ENCODE peak calls at places on chromosomes 4 and X, in ten cellular contexts. G, X, N, B, P, D, A, U, J and V are unnamed samples.

GRCh38 chrX:55867254-55867653 is 149.7 kb downstream of the RRAGB start:
- DNase-seq in G (no peak), X (peak), N (no peak), B (peak), P (peak), D (no peak), A (no peak), U (no peak), J (no peak), V (peak)

GRCh38 chr4:8541981-8542715 is 38.0 kb upstream of the GPR78 start:
- DNase-seq in G (no peak), X (no peak), N (no peak), B (no peak), P (no peak), D (no peak), A (no peak), U (no peak), J (no peak), V (no peak)

GRCh38 chrX:106898462-106898861 is 4.7 kb downstream of the RIPPLY1 start:
- DNase-seq in G (no peak), X (peak), N (no peak), B (peak), P (no peak), D (no peak), A (no peak), U (no peak), J (no peak), V (peak)

GRCh38 chr4:68250151-68250930 is 4.8 kb upstream of the TMPRSS11B start:
- DNase-seq in G (no peak), X (no peak), N (no peak), B (no peak), P (no peak), D (no peak), A (no peak), U (no peak), J (no peak), V (no peak)

GRCh38 chrX:108439961-108440696 is 491 bp downstream of the COL4A5 start:
- DNase-seq in G (no peak), X (no peak), N (peak), B (peak), P (no peak), D (peak), A (no peak), U (no peak), J (peak), V (no peak)

GRCh38 chrX:107674480-107675364 is 46.4 kb downstream of the PRPS1 start:
- DNase-seq in G (peak), X (no peak), N (peak), B (peak), P (no peak), D (no peak), A (peak), U (peak), J (peak), V (no peak)

GRCh38 chrX:15908891-15909290 is 54.3 kb upstream of the AP1S2 start:
- DNase-seq in G (no peak), X (no peak), N (no peak), B (no peak), P (peak), D (no peak), A (no peak), U (no peak), J (no peak), V (no peak)

GRCh38 chrX:94662665-94663064 is 988.7 kb downstream of the FAM133A start:
- DNase-seq in G (no peak), X (no peak), N (no peak), B (no peak), P (no peak), D (no peak), A (no peak), U (no peak), J (no peak), V (no peak)

GRCh38 chr4:81896936-81897335 is 425.2 kb upstream of the RASGEF1B start:
- DNase-seq in G (no peak), X (no peak), N (no peak), B (no peak), P (no peak), D (no peak), A (no peak), U (no peak), J (no peak), V (no peak)

GRCh38 chr4:98614081-98614480 is 44.3 kb downstream of the TSPAN5 start:
- DNase-seq in G (no peak), X (no peak), N (no peak), B (peak), P (no peak), D (no peak), A (no peak), U (no peak), J (no peak), V (no peak)

GRCh38 chrX:33725556-33726232 is 406.4 kb downstream of the FAM47A start:
- DNase-seq in G (no peak), X (no peak), N (peak), B (no peak), P (no peak), D (peak), A (no peak), U (no peak), J (peak), V (peak)

GRCh38 chr4:174218127-174218790 is 65.2 kb downstream of the FBXO8 start:
- DNase-seq in G (no peak), X (no peak), N (no peak), B (peak), P (no peak), D (no peak), A (no peak), U (no peak), J (no peak), V (no peak)

GRCh38 chrX:15404712-15405111 is 20.5 kb upstream of the VEGFD start:
- DNase-seq in G (no peak), X (no peak), N (peak), B (peak), P (no peak), D (no peak), A (no peak), U (no peak), J (peak), V (no peak)

GRCh38 chr4:149279331-149279730 is 536.3 kb downstream of the IQCM start:
- DNase-seq in G (no peak), X (no peak), N (no peak), B (no peak), P (no peak), D (no peak), A (no peak), U (no peak), J (no peak), V (no peak)

GRCh38 chr4:56705373-56705772 is 24.3 kb upstream of the HOPX start:
- DNase-seq in G (no peak), X (no peak), N (no peak), B (no peak), P (no peak), D (no peak), A (no peak), U (no peak), J (no peak), V (no peak)

GRCh38 chr4:44056721-44057151 is 391.9 kb downstream of the KCTD8 start:
- DNase-seq in G (no peak), X (no peak), N (no peak), B (no peak), P (no peak), D (peak), A (no peak), U (no peak), J (no peak), V (no peak)

GRCh38 chrX:72030431-72030830 is 101.3 kb downstream of the RTL5 start:
- DNase-seq in G (no peak), X (no peak), N (no peak), B (no peak), P (no peak), D (no peak), A (no peak), U (no peak), J (no peak), V (no peak)

GRCh38 chrX:48689143-48689920 is 5.7 kb downstream of the WAS start:
- DNase-seq in G (no peak), X (no peak), N (no peak), B (no peak), P (no peak), D (no peak), A (no peak), U (no peak), J (no peak), V (no peak)

GRCh38 chr4:108492816-108493595 is 127.4 kb upstream of the RPL34 start:
- DNase-seq in G (no peak), X (peak), N (no peak), B (peak), P (no peak), D (peak), A (no peak), U (no peak), J (no peak), V (no peak)

GRCh38 chrX:138709886-138710285 is 1.6 kb downstream of the FGF13 start:
- DNase-seq in G (no peak), X (no peak), N (no peak), B (no peak), P (no peak), D (no peak), A (no peak), U (no peak), J (no peak), V (no peak)

GRCh38 chrX:72526534-72527508 is 45.8 kb downstream of the HDAC8 start:
- DNase-seq in G (no peak), X (no peak), N (no peak), B (peak), P (no peak), D (no peak), A (no peak), U (no peak), J (no peak), V (no peak)

GRCh38 chrX:107273795-107274194 is 67.4 kb downstream of the DNAAF6 start:
- DNase-seq in G (no peak), X (no peak), N (no peak), B (no peak), P (no peak), D (no peak), A (no peak), U (no peak), J (no peak), V (no peak)

GRCh38 chrX:50853399-50853798 is 39.4 kb upstream of the SHROOM4 start:
- DNase-seq in G (no peak), X (no peak), N (peak), B (no peak), P (no peak), D (no peak), A (no peak), U (no peak), J (no peak), V (no peak)

GRCh38 chr4:8392591-8393190 is 47.8 kb downstream of the ACOX3 start:
- DNase-seq in G (no peak), X (no peak), N (no peak), B (peak), P (no peak), D (no peak), A (no peak), U (peak), J (no peak), V (no peak)

GRCh38 chr4:89658701-89659024 is 178.3 kb downstream of the SNCA start:
- DNase-seq in G (no peak), X (no peak), N (no peak), B (no peak), P (no peak), D (no peak), A (no peak), U (no peak), J (no peak), V (no peak)

GRCh38 chr4:89657931-89658700 is 178.8 kb downstream of the SNCA start:
- DNase-seq in G (no peak), X (no peak), N (no peak), B (peak), P (no peak), D (no peak), A (no peak), U (no peak), J (no peak), V (peak)

DNA sequence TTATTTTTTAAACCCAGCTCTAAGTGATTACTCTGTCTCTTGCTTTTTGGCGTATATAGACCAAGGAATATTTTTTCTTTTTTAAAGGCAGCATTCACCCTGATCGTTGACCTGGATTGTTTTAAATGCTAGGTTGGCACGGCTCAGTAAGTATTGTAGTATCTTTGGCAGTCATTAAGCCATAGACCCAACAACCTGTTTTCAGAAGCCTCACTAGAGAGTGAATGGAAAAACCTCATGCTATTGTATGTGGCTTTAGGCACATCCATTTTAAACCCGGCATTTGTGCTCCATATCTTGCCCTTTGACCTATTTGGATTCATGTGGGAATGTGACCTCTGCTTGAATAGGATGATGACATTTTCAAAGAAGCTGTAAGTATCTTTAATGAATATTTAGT is 183.9 kb downstream of the SNCA start:
- DNase-seq in G (no peak), X (no peak), N (no peak), B (no peak), P (no peak), D (no peak), A (no peak), U (no peak), J (no peak), V (no peak)
- H3K4me3 ChIP-seq in G (no peak), X (no peak), N (no peak), B (no peak), P (no peak), D (no peak), A (no peak), U (no peak), J (no peak), V (no peak)

DNA sequence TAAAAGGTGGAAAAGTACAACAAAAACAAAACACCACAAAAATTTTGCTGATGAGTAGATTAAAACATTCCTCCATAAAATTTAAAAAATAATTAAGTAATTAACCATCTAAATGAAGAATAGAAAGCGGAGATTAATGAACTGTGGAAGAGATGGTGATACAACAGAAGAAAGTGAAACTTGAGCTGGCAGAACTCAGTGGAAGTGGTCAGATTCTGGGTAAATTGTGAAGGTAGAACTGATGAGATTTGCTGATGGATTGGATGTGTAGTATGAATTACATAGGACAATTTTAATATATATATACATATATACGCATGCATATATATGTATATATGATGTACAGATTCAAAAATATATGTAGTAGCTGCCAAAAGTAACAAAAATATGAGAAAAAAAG is 73.9 kb downstream of the AMOT start:
- DNase-seq in G (no peak), X (no peak), N (no peak), B (no peak), P (no peak), D (no peak), A (no peak), U (no peak), J (no peak), V (no peak)
- H3K4me3 ChIP-seq in G (no peak), X (no peak), N (no peak), B (no peak), P (no peak), D (no peak), A (no peak), U (no peak), J (no peak), V (no peak)

DNA sequence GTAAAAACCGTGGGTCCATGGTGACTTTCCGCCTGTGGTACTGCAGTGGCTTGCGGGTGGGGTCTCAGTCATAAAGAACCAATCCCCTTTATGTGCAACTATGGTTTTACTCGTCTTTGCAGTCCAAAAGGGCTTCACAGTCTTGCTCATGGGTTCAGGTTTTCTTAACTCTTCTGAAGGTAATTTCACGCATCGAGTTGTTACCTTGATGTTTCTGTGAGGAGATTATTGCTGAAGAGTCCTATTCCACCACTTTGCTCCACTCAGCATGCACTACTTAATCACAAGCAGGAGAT is 41.5 kb downstream of the F8 start:
- DNase-seq in G (no peak), X (no peak), N (no peak), B (no peak), P (no peak), D (no peak), A (no peak), U (no peak), J (no peak), V (no peak)
- H3K4me3 ChIP-seq in G (peak), X (peak), N (no peak), B (peak), P (no peak), D (no peak), A (peak), U (peak), J (no peak), V (no peak)

GRCh38 chr4:114364857-114365256 is 233.8 kb upstream of the UGT8 start:
- DNase-seq in G (no peak), X (no peak), N (no peak), B (peak), P (peak), D (peak), A (no peak), U (no peak), J (no peak), V (no peak)
- H3K4me3 ChIP-seq in G (no peak), X (no peak), N (peak), B (peak), P (no peak), D (no peak), A (no peak), U (no peak), J (no peak), V (no peak)

GRCh38 chr4:54439831-54440243 is 210.7 kb downstream of the PDGFRA start:
- DNase-seq in G (no peak), X (no peak), N (peak), B (peak), P (no peak), D (no peak), A (no peak), U (no peak), J (peak), V (peak)
- H3K4me3 ChIP-seq in G (peak), X (no peak), N (peak), B (peak), P (no peak), D (no peak), A (no peak), U (no peak), J (no peak), V (no peak)

GRCh38 chr4:2417196-2417764 is 1.2 kb downstream of the ZFYVE28 start:
- DNase-seq in G (no peak), X (peak), N (no peak), B (peak), P (no peak), D (no peak), A (no peak), U (no peak), J (no peak), V (no peak)

GRCh38 chr4:2416564-2417195 is 1.8 kb downstream of the ZFYVE28 start:
- DNase-seq in G (no peak), X (no peak), N (no peak), B (peak), P (no peak), D (no peak), A (peak), U (no peak), J (no peak), V (no peak)

GRCh38 chr4:2415213-2415612 is 3.2 kb downstream of the ZFYVE28 start:
- DNase-seq in G (no peak), X (no peak), N (no peak), B (no peak), P (no peak), D (no peak), A (no peak), U (no peak), J (no peak), V (no peak)

GRCh38 chr4:2417765-2418651 is at the start of gene ZFYVE28:
- DNase-seq in G (no peak), X (peak), N (no peak), B (peak), P (no peak), D (no peak), A (no peak), U (no peak), J (no peak), V (no peak)

DNA sequence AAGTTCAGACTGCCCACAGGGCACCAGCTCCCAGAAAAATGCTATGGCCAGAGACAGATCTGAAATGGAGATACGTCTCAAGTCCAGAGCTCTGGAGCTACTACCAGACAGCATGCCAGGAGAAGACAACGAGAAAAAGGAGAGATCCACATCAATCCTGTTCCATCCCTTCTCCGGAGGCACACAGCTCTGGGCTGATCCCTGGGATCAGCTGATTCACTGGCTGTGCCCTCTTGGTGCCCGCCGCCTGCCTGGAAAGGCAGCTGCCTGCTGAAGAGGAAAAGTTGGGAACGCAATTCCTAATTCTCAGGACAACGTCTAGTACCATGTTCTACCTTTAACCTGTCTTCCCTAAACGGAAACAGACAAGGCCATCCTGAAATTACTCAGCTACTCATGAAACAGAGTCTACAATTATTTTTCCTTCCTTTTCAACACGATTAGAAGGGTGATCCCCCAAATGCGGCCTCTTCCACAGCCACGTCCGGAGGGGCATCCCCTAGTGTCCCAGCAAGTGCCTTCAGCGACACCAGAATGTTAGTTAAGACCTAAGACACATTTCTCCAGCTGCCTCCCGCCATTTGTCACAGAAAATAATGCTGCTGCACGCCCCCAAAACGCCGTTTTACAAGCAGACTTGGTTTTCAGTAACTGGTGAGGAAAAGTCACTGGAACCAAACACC is 2.4 kb downstream of the ZFYVE28 start:
- DNase-seq in G (no peak), X (no peak), N (no peak), B (no peak), P (no peak), D (no peak), A (no peak), U (no peak), J (no peak), V (no peak)
- H3K4me3 ChIP-seq in G (peak), X (peak), N (no peak), B (peak), P (peak), D (peak), A (peak), U (no peak), J (no peak), V (no peak)

GRCh38 chr4:153499005-153499404 is 32.8 kb downstream of the TMEM131L start:
- DNase-seq in G (no peak), X (no peak), N (peak), B (no peak), P (no peak), D (no peak), A (no peak), U (no peak), J (no peak), V (no peak)
- H3K4me3 ChIP-seq in G (peak), X (peak), N (no peak), B (no peak), P (no peak), D (no peak), A (no peak), U (no peak), J (no peak), V (no peak)